ENCODE peak calls at places on chromosomes 5 and 9, in nine cellular contexts. Y is A549, T is HCT116, B is Panc1, I is HL-60, D is HepG2, J is K562, E is GM23338, X is GM12878. N is an unnamed sample.

GRCh38 chr5:150789943-150790611 is 11.5 kb downstream of the SMIM3 start:
- DNase-seq in Y (peak; percentile 16), T (peak; percentile 85), B (no peak), I (peak; percentile 84), D (no peak), J (peak; percentile 67), E (peak; percentile 11), X (peak; percentile 54), N (no peak)

GRCh38 chr9:136533775-136534157 is 12.1 kb downstream of the NOTCH1 start:
- DNase-seq in Y (no peak), T (no peak), B (no peak), I (no peak), D (no peak), J (no peak), E (no peak), X (no peak), N (no peak)

GRCh38 chr5:135210286-135211055 is 176.4 kb upstream of the PITX1 start:
- DNase-seq in Y (no peak), T (no peak), B (no peak), I (no peak), D (no peak), J (no peak), E (no peak), X (no peak), N (no peak)

GRCh38 chr9:89555426-89556375 is 49.1 kb upstream of the GADD45G start:
- DNase-seq in Y (no peak), T (no peak), B (no peak), I (no peak), D (no peak), J (no peak), E (no peak), X (peak; percentile 58), N (no peak)

GRCh38 chr5:1526151-1526631 is 2.4 kb upstream of the LPCAT1 start:
- DNase-seq in Y (no peak), T (no peak), B (no peak), I (no peak), D (no peak), J (no peak), E (no peak), X (no peak), N (no peak)

GRCh38 chr5:150075806-150076205 is 10.5 kb downstream of the CSF1R start:
- DNase-seq in Y (peak; percentile 17), T (no peak), B (no peak), I (no peak), D (no peak), J (peak; percentile 27), E (no peak), X (no peak), N (peak; percentile 29)

GRCh38 chr5:30040483-30041116 is 1152.9 kb upstream of the CDH6 start:
- DNase-seq in Y (peak; percentile 79), T (peak; percentile 15), B (peak; percentile 65), I (peak; percentile 16), D (peak; percentile 69), J (peak; percentile 73), E (peak; percentile 87), X (no peak), N (peak; percentile 50)

GRCh38 chr5:68325065-68325580 is 109.6 kb downstream of the PIK3R1 start:
- DNase-seq in Y (no peak), T (no peak), B (no peak), I (no peak), D (no peak), J (peak; percentile 81), E (no peak), X (no peak), N (no peak)

GRCh38 chr5:143004361-143004802 is 234.2 kb downstream of the ARHGAP26 start:
- DNase-seq in Y (no peak), T (no peak), B (no peak), I (no peak), D (no peak), J (no peak), E (no peak), X (no peak), N (no peak)

GRCh38 chr5:139919308-139919707 is 123.7 kb downstream of the PSD2 start:
- DNase-seq in Y (no peak), T (no peak), B (no peak), I (no peak), D (no peak), J (no peak), E (no peak), X (no peak), N (no peak)

GRCh38 chr9:108254236-108254635 is 601.5 kb downstream of the ACTL7B start:
- DNase-seq in Y (no peak), T (no peak), B (no peak), I (no peak), D (no peak), J (no peak), E (no peak), X (no peak), N (no peak)

GRCh38 chr9:29322240-29322639 is 1749.0 kb upstream of the C9orf72 start:
- DNase-seq in Y (no peak), T (no peak), B (no peak), I (no peak), D (no peak), J (no peak), E (no peak), X (peak; percentile 15), N (no peak)

GRCh38 chr5:13251623-13252367 is 692.7 kb downstream of the DNAH5 start:
- DNase-seq in Y (no peak), T (no peak), B (no peak), I (peak; percentile 27), D (no peak), J (no peak), E (peak; percentile 36), X (no peak), N (no peak)

GRCh38 chr5:179585903-179586511 is 35.7 kb downstream of the RUFY1 start:
- DNase-seq in Y (no peak), T (no peak), B (no peak), I (no peak), D (no peak), J (no peak), E (no peak), X (no peak), N (no peak)

DNA sequence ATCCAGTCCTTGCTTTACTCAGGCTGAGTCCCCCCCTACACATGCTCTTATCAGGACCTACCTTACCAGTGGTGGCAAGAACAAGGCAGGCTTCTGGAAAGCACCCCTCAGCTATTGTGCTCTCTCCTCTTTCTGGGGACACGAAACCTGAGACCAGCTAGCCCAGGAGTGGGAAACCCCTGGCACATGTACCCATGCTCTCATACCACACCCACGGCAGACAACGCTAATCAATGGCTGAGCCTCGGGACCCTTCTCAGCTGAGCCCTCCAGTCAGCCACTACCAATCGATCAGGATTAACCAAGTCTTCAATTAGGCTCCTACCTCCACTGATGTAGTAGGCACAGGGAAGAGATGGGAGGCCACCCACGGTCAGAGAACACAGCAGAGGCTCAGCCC is 65.1 kb downstream of the VAV2 start:
- DNase-seq in Y (no peak), T (no peak), B (no peak), I (no peak), D (no peak), J (no peak), E (no peak), X (peak; percentile 49), N (no peak)
- TF ChIP-seq REST in Y (no peak), T (no peak), B (no peak), I (no peak), D (no peak), J (no peak), E (no peak), X (no peak), N (no peak)

DNA sequence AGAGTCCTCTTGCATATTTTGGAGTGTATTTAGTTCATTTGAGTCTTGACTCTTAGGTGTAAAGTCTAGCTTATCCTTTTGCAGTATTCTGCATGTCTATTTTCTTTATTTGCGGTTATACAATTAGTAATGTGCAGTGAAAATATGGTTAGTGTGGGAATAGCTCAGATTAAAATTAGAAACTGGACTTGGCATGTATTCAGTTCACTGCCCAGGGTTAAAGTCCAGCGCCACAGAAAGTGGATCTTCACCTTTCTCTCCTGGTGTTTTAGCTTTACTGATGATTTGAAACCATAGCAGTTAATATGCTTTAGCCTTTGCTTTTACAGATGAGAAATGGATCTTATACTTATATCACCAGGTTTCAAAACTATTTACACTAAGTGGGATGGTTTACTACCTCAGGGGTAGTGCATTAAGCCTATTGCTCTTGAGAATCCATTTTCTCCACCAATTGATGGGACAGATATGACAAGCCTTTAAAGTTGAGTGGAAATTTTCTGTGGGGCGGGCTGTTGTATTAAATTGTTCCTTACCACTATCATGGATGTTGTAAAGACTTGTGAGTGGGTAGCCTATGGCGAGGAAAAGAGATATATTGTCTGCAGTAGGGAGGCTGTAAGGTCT is 48.9 kb downstream of the PBX3 start:
- DNase-seq in Y (no peak), T (no peak), B (no peak), I (no peak), D (no peak), J (no peak), E (no peak), X (no peak), N (no peak)
- TF ChIP-seq REST in Y (no peak), T (no peak), B (no peak), I (no peak), D (no peak), J (no peak), E (no peak), X (no peak), N (no peak)

DNA sequence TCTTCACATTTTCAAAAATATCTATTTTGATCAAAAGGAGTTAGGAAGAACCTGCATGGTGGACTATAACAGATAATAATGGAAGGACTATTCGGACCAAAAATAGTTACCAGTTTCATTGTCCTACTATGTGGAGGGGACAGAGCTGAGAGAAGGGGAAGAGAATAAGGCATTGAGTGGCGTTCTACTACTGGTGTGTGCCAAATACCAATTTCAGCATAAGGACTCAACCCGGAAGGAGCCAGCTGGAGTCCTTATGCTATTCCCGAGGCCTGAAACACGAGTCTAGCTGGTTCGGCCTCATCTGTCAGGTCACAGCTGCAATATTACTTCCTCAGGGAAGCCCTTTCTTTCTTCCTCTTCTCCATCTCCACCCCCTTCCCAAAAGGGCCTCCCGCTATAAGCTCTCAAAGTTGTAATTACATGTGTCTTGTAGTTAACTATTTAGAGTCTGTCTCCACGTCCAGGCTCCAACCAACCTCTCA is 20.5 kb upstream of the FER start:
- DNase-seq in Y (no peak), T (no peak), B (no peak), I (peak; percentile 27), D (no peak), J (peak; percentile 71), E (peak; percentile 30), X (no peak), N (no peak)
- TF ChIP-seq REST in Y (no peak), T (no peak), B (no peak), I (no peak), D (no peak), J (no peak), E (no peak), X (no peak), N (no peak)

DNA sequence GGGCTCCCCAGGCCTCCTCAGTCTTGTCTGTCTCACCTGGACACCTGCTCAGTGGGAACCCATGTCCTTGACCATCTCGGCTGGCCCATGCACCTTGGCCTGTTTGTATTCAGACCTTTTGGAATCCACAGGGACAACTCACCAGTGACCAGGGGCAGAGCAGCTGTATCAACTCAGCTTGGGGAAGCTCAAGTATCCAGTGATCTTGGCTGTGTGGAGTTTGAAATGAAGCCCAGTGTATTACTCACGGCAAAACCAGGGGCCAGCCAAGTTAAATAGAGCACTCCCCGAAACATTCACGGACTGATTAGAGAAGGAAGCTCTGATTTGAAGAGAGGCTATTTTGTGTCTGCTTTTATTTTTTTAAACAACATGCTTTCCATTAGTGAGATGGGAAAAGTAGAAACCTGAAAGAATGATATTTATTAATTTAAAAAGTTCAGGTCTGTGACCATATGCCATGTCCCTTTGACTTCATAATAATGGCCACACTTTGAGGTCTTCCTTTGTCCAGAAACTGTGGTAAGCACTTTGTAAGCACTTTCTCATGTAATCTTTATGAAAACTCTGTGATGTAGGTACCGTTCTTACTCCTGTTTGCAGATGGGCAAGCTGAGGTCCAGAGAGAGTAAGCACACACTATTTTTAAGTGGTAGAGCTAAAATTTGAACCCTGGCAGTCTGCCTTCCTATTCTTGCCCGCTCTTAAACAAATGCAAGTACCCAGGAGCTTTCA is 656.5 kb downstream of the BNC2 start:
- DNase-seq in Y (peak; percentile 81), T (no peak), B (no peak), I (no peak), D (no peak), J (no peak), E (no peak), X (no peak), N (no peak)
- TF ChIP-seq REST in Y (no peak), T (no peak), B (no peak), I (no peak), D (no peak), J (no peak), E (no peak), X (no peak), N (no peak)